ENCODE peak calls at places on chromosomes 12 and 14, in eight cellular contexts. One of them, this sample, is unnamed.

GRCh38 chr12:105741786-105742566 is 396.8 kb downstream of the NUAK1 start:
- DNase-seq in HFFc6: peak
- DNase-seq in endothelial cell: no peak
- DNase-seq in upper lobe of right lung: no peak
- DNase-seq in epithelial cell of esophagus: peak
- DNase-seq in psoas muscle: no peak
- DNase-seq in IMR-90: peak
- DNase-seq in mesothelial cell of epicardium: no peak
- DNase-seq in this sample: no peak

GRCh38 chr14:76541594-76542219 is 165.8 kb downstream of the ESRRB start:
- DNase-seq in HFFc6: no peak
- DNase-seq in endothelial cell: no peak
- DNase-seq in upper lobe of right lung: no peak
- DNase-seq in epithelial cell of esophagus: no peak
- DNase-seq in psoas muscle: no peak
- DNase-seq in IMR-90: no peak
- DNase-seq in mesothelial cell of epicardium: peak
- DNase-seq in this sample: no peak

GRCh38 chr14:29243355-29243754 is 476.8 kb downstream of the FOXG1 start:
- DNase-seq in HFFc6: peak
- DNase-seq in endothelial cell: no peak
- DNase-seq in upper lobe of right lung: no peak
- DNase-seq in epithelial cell of esophagus: peak
- DNase-seq in psoas muscle: no peak
- DNase-seq in IMR-90: peak
- DNase-seq in mesothelial cell of epicardium: no peak
- DNase-seq in this sample: no peak

GRCh38 chr14:64671591-64671990 is 32.6 kb upstream of the PLEKHG3 start:
- DNase-seq in HFFc6: peak
- DNase-seq in endothelial cell: no peak
- DNase-seq in upper lobe of right lung: no peak
- DNase-seq in epithelial cell of esophagus: peak
- DNase-seq in psoas muscle: no peak
- DNase-seq in IMR-90: peak
- DNase-seq in mesothelial cell of epicardium: no peak
- DNase-seq in this sample: no peak

GRCh38 chr12:131536337-131536736 is 174.6 kb upstream of the SFSWAP start:
- DNase-seq in HFFc6: no peak
- DNase-seq in endothelial cell: no peak
- DNase-seq in upper lobe of right lung: no peak
- DNase-seq in epithelial cell of esophagus: no peak
- DNase-seq in psoas muscle: no peak
- DNase-seq in IMR-90: no peak
- DNase-seq in mesothelial cell of epicardium: no peak
- DNase-seq in this sample: no peak

GRCh38 chr12:96098631-96099030 is 63.2 kb upstream of the LTA4H start:
- DNase-seq in HFFc6: no peak
- DNase-seq in endothelial cell: no peak
- DNase-seq in upper lobe of right lung: no peak
- DNase-seq in epithelial cell of esophagus: no peak
- DNase-seq in psoas muscle: no peak
- DNase-seq in IMR-90: no peak
- DNase-seq in mesothelial cell of epicardium: no peak
- DNase-seq in this sample: no peak

GRCh38 chr12:3558854-3559253 is 67.9 kb downstream of the PRMT8 start:
- DNase-seq in HFFc6: no peak
- DNase-seq in endothelial cell: no peak
- DNase-seq in upper lobe of right lung: no peak
- DNase-seq in epithelial cell of esophagus: no peak
- DNase-seq in psoas muscle: no peak
- DNase-seq in IMR-90: no peak
- DNase-seq in mesothelial cell of epicardium: no peak
- DNase-seq in this sample: no peak

GRCh38 chr12:11795910-11796459 is 146.5 kb downstream of the ETV6 start:
- DNase-seq in HFFc6: peak
- DNase-seq in endothelial cell: no peak
- DNase-seq in upper lobe of right lung: no peak
- DNase-seq in epithelial cell of esophagus: peak
- DNase-seq in psoas muscle: no peak
- DNase-seq in IMR-90: peak
- DNase-seq in mesothelial cell of epicardium: no peak
- DNase-seq in this sample: no peak

GRCh38 chr12:79406993-79407392 is 283.8 kb downstream of the PAWR start:
- DNase-seq in HFFc6: no peak
- DNase-seq in endothelial cell: no peak
- DNase-seq in upper lobe of right lung: no peak
- DNase-seq in epithelial cell of esophagus: no peak
- DNase-seq in psoas muscle: no peak
- DNase-seq in IMR-90: peak
- DNase-seq in mesothelial cell of epicardium: no peak
- DNase-seq in this sample: no peak

GRCh38 chr14:60981626-60982455 is 796 bp downstream of the SLC38A6 start:
- DNase-seq in HFFc6: peak
- DNase-seq in endothelial cell: no peak
- DNase-seq in upper lobe of right lung: no peak
- DNase-seq in epithelial cell of esophagus: peak
- DNase-seq in psoas muscle: no peak
- DNase-seq in IMR-90: peak
- DNase-seq in mesothelial cell of epicardium: no peak
- DNase-seq in this sample: no peak

GRCh38 chr14:72075649-72076334 is 143.6 kb downstream of the RGS6 start:
- DNase-seq in HFFc6: no peak
- DNase-seq in endothelial cell: no peak
- DNase-seq in upper lobe of right lung: no peak
- DNase-seq in epithelial cell of esophagus: no peak
- DNase-seq in psoas muscle: no peak
- DNase-seq in IMR-90: no peak
- DNase-seq in mesothelial cell of epicardium: no peak
- DNase-seq in this sample: no peak
- TF ChIP-seq CTCF in HFFc6: no peak
- TF ChIP-seq CTCF in endothelial cell: no peak
- TF ChIP-seq CTCF in upper lobe of right lung: no peak
- TF ChIP-seq CTCF in epithelial cell of esophagus: no peak
- TF ChIP-seq CTCF in psoas muscle: no peak
- TF ChIP-seq CTCF in IMR-90: no peak
- TF ChIP-seq CTCF in mesothelial cell of epicardium: no peak
- TF ChIP-seq CTCF in this sample: no peak

GRCh38 chr14:43410631-43411030 is 1096.5 kb downstream of the FSCB start:
- DNase-seq in HFFc6: no peak
- DNase-seq in endothelial cell: no peak
- DNase-seq in upper lobe of right lung: peak
- DNase-seq in epithelial cell of esophagus: no peak
- DNase-seq in psoas muscle: peak
- DNase-seq in IMR-90: no peak
- DNase-seq in mesothelial cell of epicardium: no peak
- DNase-seq in this sample: no peak

GRCh38 chr14:43413094-43413493 is 1094.0 kb downstream of the FSCB start:
- DNase-seq in HFFc6: no peak
- DNase-seq in endothelial cell: no peak
- DNase-seq in upper lobe of right lung: no peak
- DNase-seq in epithelial cell of esophagus: no peak
- DNase-seq in psoas muscle: no peak
- DNase-seq in IMR-90: no peak
- DNase-seq in mesothelial cell of epicardium: no peak
- DNase-seq in this sample: no peak

GRCh38 chr14:43407721-43408120 is 1099.4 kb downstream of the FSCB start:
- DNase-seq in HFFc6: no peak
- DNase-seq in endothelial cell: no peak
- DNase-seq in upper lobe of right lung: no peak
- DNase-seq in epithelial cell of esophagus: no peak
- DNase-seq in psoas muscle: no peak
- DNase-seq in IMR-90: no peak
- DNase-seq in mesothelial cell of epicardium: no peak
- DNase-seq in this sample: no peak

GRCh38 chr14:43408472-43408871 is 1098.6 kb downstream of the FSCB start:
- DNase-seq in HFFc6: no peak
- DNase-seq in endothelial cell: no peak
- DNase-seq in upper lobe of right lung: no peak
- DNase-seq in epithelial cell of esophagus: peak
- DNase-seq in psoas muscle: no peak
- DNase-seq in IMR-90: no peak
- DNase-seq in mesothelial cell of epicardium: no peak
- DNase-seq in this sample: no peak

GRCh38 chr14:43411841-43412240 is 1095.2 kb downstream of the FSCB start:
- DNase-seq in HFFc6: no peak
- DNase-seq in endothelial cell: no peak
- DNase-seq in upper lobe of right lung: no peak
- DNase-seq in epithelial cell of esophagus: no peak
- DNase-seq in psoas muscle: no peak
- DNase-seq in IMR-90: no peak
- DNase-seq in mesothelial cell of epicardium: no peak
- DNase-seq in this sample: no peak
- TF ChIP-seq CTCF in HFFc6: no peak
- TF ChIP-seq CTCF in endothelial cell: no peak
- TF ChIP-seq CTCF in upper lobe of right lung: no peak
- TF ChIP-seq CTCF in epithelial cell of esophagus: no peak
- TF ChIP-seq CTCF in psoas muscle: no peak
- TF ChIP-seq CTCF in IMR-90: no peak
- TF ChIP-seq CTCF in mesothelial cell of epicardium: no peak
- TF ChIP-seq CTCF in this sample: no peak

DNA sequence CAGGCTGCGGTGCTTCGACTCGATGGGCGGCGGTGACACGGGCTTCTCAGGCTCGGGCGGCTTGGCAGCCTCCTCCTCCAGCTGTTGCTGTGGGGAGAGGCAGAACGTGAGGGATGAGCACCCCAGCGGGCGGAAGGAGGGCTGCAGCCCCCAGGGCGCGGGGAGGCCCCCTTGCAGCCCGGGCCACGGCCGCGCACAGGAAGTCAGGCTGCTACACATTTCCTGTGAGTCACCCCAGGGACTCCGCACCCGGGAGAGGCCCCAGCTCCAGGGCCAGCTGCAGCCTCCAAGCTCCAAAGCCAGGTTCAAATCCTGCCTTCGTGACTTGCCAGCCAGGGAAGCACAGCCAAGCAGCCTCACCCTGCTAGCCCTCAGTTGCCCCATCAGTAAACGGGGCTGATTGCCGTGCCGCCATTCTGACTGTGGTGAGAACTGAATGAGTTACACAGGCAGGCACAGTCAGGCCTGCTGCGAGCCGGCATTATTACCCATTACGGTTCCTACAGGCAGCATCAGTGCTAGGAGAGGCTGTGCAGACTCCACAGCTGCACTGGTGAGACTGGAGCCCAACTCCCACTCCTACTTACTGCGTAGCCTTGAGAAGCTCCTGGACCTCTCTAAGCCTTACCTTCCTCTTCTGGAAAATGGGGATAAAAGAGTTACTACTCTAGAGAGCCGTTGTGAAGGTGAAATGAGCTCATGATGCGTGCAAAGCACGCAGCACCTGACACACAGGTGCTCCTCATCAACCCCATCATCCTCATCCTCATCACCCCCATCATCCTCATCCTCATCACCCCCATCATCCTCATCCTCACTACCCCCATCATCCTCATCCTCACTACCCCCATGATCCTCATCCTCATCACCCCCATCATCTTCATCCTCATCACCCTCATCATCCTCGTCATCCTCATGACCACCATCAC is 100.9 kb downstream of the NCOR2 start:
- DNase-seq in HFFc6: peak
- DNase-seq in endothelial cell: no peak
- DNase-seq in upper lobe of right lung: no peak
- DNase-seq in epithelial cell of esophagus: no peak
- DNase-seq in psoas muscle: peak
- DNase-seq in IMR-90: peak
- DNase-seq in mesothelial cell of epicardium: no peak
- DNase-seq in this sample: peak
- TF ChIP-seq CTCF in HFFc6: peak
- TF ChIP-seq CTCF in endothelial cell: no peak
- TF ChIP-seq CTCF in upper lobe of right lung: no peak
- TF ChIP-seq CTCF in epithelial cell of esophagus: no peak
- TF ChIP-seq CTCF in psoas muscle: no peak
- TF ChIP-seq CTCF in IMR-90: no peak
- TF ChIP-seq CTCF in mesothelial cell of epicardium: no peak
- TF ChIP-seq CTCF in this sample: no peak

GRCh38 chr14:52313903-52314481 is at the start of gene PTGER2:
- DNase-seq in HFFc6: peak
- DNase-seq in endothelial cell: peak
- DNase-seq in upper lobe of right lung: peak
- DNase-seq in epithelial cell of esophagus: peak
- DNase-seq in psoas muscle: peak
- DNase-seq in IMR-90: peak
- DNase-seq in mesothelial cell of epicardium: peak
- DNase-seq in this sample: peak
- TF ChIP-seq CTCF in HFFc6: no peak
- TF ChIP-seq CTCF in endothelial cell: no peak
- TF ChIP-seq CTCF in upper lobe of right lung: no peak
- TF ChIP-seq CTCF in epithelial cell of esophagus: no peak
- TF ChIP-seq CTCF in psoas muscle: no peak
- TF ChIP-seq CTCF in IMR-90: no peak
- TF ChIP-seq CTCF in mesothelial cell of epicardium: no peak
- TF ChIP-seq CTCF in this sample: no peak

GRCh38 chr12:51517316-51517715 is 73.7 kb upstream of the SCN8A start:
- DNase-seq in HFFc6: no peak
- DNase-seq in endothelial cell: no peak
- DNase-seq in upper lobe of right lung: no peak
- DNase-seq in epithelial cell of esophagus: no peak
- DNase-seq in psoas muscle: no peak
- DNase-seq in IMR-90: no peak
- DNase-seq in mesothelial cell of epicardium: no peak
- DNase-seq in this sample: no peak

GRCh38 chr12:51521554-51522276 is 69.3 kb upstream of the SCN8A start:
- DNase-seq in HFFc6: no peak
- DNase-seq in endothelial cell: no peak
- DNase-seq in upper lobe of right lung: no peak
- DNase-seq in epithelial cell of esophagus: peak
- DNase-seq in psoas muscle: no peak
- DNase-seq in IMR-90: peak
- DNase-seq in mesothelial cell of epicardium: no peak
- DNase-seq in this sample: no peak

GRCh38 chr12:51519755-51520154 is 71.3 kb upstream of the SCN8A start:
- DNase-seq in HFFc6: no peak
- DNase-seq in endothelial cell: no peak
- DNase-seq in upper lobe of right lung: no peak
- DNase-seq in epithelial cell of esophagus: no peak
- DNase-seq in psoas muscle: no peak
- DNase-seq in IMR-90: no peak
- DNase-seq in mesothelial cell of epicardium: no peak
- DNase-seq in this sample: no peak

GRCh38 chr12:51520576-51521325 is 70.3 kb upstream of the SCN8A start:
- DNase-seq in HFFc6: no peak
- DNase-seq in endothelial cell: no peak
- DNase-seq in upper lobe of right lung: no peak
- DNase-seq in epithelial cell of esophagus: no peak
- DNase-seq in psoas muscle: no peak
- DNase-seq in IMR-90: no peak
- DNase-seq in mesothelial cell of epicardium: no peak
- DNase-seq in this sample: no peak

GRCh38 chr12:51517800-51518199 is 73.2 kb upstream of the SCN8A start:
- DNase-seq in HFFc6: no peak
- DNase-seq in endothelial cell: no peak
- DNase-seq in upper lobe of right lung: no peak
- DNase-seq in epithelial cell of esophagus: no peak
- DNase-seq in psoas muscle: no peak
- DNase-seq in IMR-90: no peak
- DNase-seq in mesothelial cell of epicardium: no peak
- DNase-seq in this sample: no peak
- TF ChIP-seq CTCF in HFFc6: no peak
- TF ChIP-seq CTCF in endothelial cell: no peak
- TF ChIP-seq CTCF in upper lobe of right lung: no peak
- TF ChIP-seq CTCF in epithelial cell of esophagus: no peak
- TF ChIP-seq CTCF in psoas muscle: no peak
- TF ChIP-seq CTCF in IMR-90: no peak
- TF ChIP-seq CTCF in mesothelial cell of epicardium: no peak
- TF ChIP-seq CTCF in this sample: no peak

GRCh38 chr12:125330645-125331341 is 265.6 kb downstream of the AACS start:
- DNase-seq in HFFc6: no peak
- DNase-seq in endothelial cell: peak
- DNase-seq in upper lobe of right lung: peak
- DNase-seq in epithelial cell of esophagus: peak
- DNase-seq in psoas muscle: peak
- DNase-seq in IMR-90: no peak
- DNase-seq in mesothelial cell of epicardium: peak
- DNase-seq in this sample: peak
- TF ChIP-seq CTCF in HFFc6: peak
- TF ChIP-seq CTCF in endothelial cell: peak
- TF ChIP-seq CTCF in upper lobe of right lung: peak
- TF ChIP-seq CTCF in epithelial cell of esophagus: peak
- TF ChIP-seq CTCF in psoas muscle: peak
- TF ChIP-seq CTCF in IMR-90: peak
- TF ChIP-seq CTCF in mesothelial cell of epicardium: peak
- TF ChIP-seq CTCF in this sample: no peak

This sample was measured in activated B cell treated with CpG ODN at 0.5 μM for 24 hours.